ENCODE peak calls at places on chromosomes 11 and 22, in eight cellular contexts. J is GM20000; G is amygdala; Q is NCI-H446 treated with DMSO at 0.1 percent for 48 hours; W is stimulated activated CD4-positive, alpha-beta T cell treated with anti-CD3 and anti-CD28 coated beads, Interleukin-15, amount 100 ng/mL, for 24 hours; P is BJ; H is tibial nerve; K is AML-193. I is an unnamed sample.
A peak's percentile ranks its signal among the peaks of the same experiment; 100 is the strongest.

GRCh38 chr11:120793150-120793549 is 230.8 kb upstream of the TBCEL start:
- DNase-seq in W (no peak), J (no peak), G (no peak), H (no peak), K (no peak), P (no peak), Q (no peak), I (no peak)

GRCh38 chr11:126589492-126589803 is 234.0 kb downstream of the ST3GAL4 start:
- DNase-seq in P (no peak), G (no peak), J (no peak), W (no peak), Q (no peak), H (no peak), K (no peak), I (no peak)

GRCh38 chr22:48154943-48155240 is 1392.4 kb downstream of the TBC1D22A start:
- DNase-seq in Q (no peak), P (no peak), K (no peak), W (no peak), G (no peak), H (no peak), J (no peak), I (no peak)

GRCh38 chr22:33440756-33441155 is 382.6 kb upstream of the SYN3 start:
- DNase-seq in J (no peak), H (peak; percentile 13), W (no peak), K (no peak), G (no peak), P (no peak), Q (no peak), I (no peak)

GRCh38 chr11:64620286-64620962 is 29.4 kb downstream of the SLC22A12 start:
- DNase-seq in K (no peak), W (no peak), G (peak; percentile 41), H (no peak), J (no peak), P (no peak), Q (no peak), I (peak; percentile 55)

GRCh38 chr22:31637375-31637937 is 24.6 kb downstream of the PISD start:
- DNase-seq in P (no peak), K (peak; percentile 63), G (no peak), Q (no peak), W (peak; percentile 13), J (peak; percentile 60), H (no peak), I (no peak)

GRCh38 chr11:114247070-114247789 is 49.0 kb upstream of the NNMT start:
- DNase-seq in G (no peak), P (no peak), J (no peak), Q (no peak), H (no peak), W (no peak), K (no peak), I (no peak)

GRCh38 chr22:19482297-19482696 is 2.6 kb downstream of the CDC45 start:
- DNase-seq in H (no peak), J (no peak), K (no peak), G (no peak), W (no peak), P (no peak), Q (no peak), I (no peak)

GRCh38 chr11:20611892-20612291 is 12.5 kb downstream of the SLC6A5 start:
- DNase-seq in K (peak; percentile 79), G (no peak), J (no peak), H (no peak), W (no peak), P (no peak), Q (no peak), I (no peak)

GRCh38 chr11:117828641-117829368 is 4.3 kb upstream of the FXYD2 start:
- DNase-seq in K (no peak), P (no peak), J (peak; percentile 51), Q (no peak), H (no peak), G (no peak), W (peak; percentile 90), I (no peak)

GRCh38 chr11:71572811-71573210 is 7.4 kb downstream of the KRTAP5-10 start:
- DNase-seq in P (no peak), K (no peak), G (no peak), H (no peak), J (no peak), W (no peak), Q (no peak), I (no peak)

GRCh38 chr22:47041201-47042115 is 279.0 kb downstream of the TBC1D22A start:
- DNase-seq in W (no peak), G (no peak), J (no peak), H (no peak), K (no peak), Q (no peak), P (no peak), I (no peak)

GRCh38 chr11:82229346-82229745 is 504.3 kb downstream of the FAM181B start:
- DNase-seq in J (peak; percentile 10), P (no peak), Q (peak; percentile 61), H (no peak), G (no peak), K (peak; percentile 14), W (no peak), I (no peak)

GRCh38 chr22:50105529-50106100 is 15.8 kb downstream of the MOV10L1 start:
- DNase-seq in J (peak; percentile 70), H (no peak), P (no peak), K (peak; percentile 54), Q (no peak), W (no peak), G (no peak), I (no peak)

GRCh38 chr22:35997438-35997837 is 31.2 kb downstream of the RBFOX2 start:
- DNase-seq in K (no peak), W (no peak), Q (no peak), P (no peak), J (no peak), G (no peak), H (no peak), I (no peak)

GRCh38 chr11:1624621-1625020 is 2.7 kb upstream of the KRTAP5-4 start:
- DNase-seq in J (no peak), Q (no peak), H (no peak), P (no peak), K (no peak), G (no peak), W (no peak), I (no peak)

GRCh38 chr11:66467756-66468155 is 1.1 kb downstream of the PELI3 start:
- DNase-seq in K (peak; percentile 73), P (no peak), J (no peak), W (peak; percentile 26), Q (no peak), H (peak; percentile 28), G (no peak), I (no peak)

GRCh38 chr22:50314455-50315288 is 7.2 kb upstream of the PLXNB2 start:
- DNase-seq in P (no peak), W (peak; percentile 86), Q (no peak), G (no peak), K (peak; percentile 35), J (peak; percentile 92), H (no peak), I (no peak)

GRCh38 chr11:46347637-46348311 is 511 bp downstream of the DGKZ start:
- DNase-seq in J (no peak), K (no peak), Q (no peak), W (peak; percentile 50), P (no peak), H (no peak), G (no peak), I (no peak)

GRCh38 chr11:63564056-63564784 is 1.0 kb upstream of the PLAAT2 start:
- DNase-seq in P (no peak), H (no peak), G (peak; percentile 16), J (peak; percentile 78), K (no peak), W (peak; percentile 29), Q (no peak), I (peak; percentile 42)

GRCh38 chr22:19680911-19681862 is 33.1 kb upstream of the SEPTIN5 start:
- DNase-seq in J (no peak), Q (no peak), P (no peak), H (no peak), K (no peak), G (no peak), W (no peak), I (no peak)